ENCODE peak calls at places on chromosomes 1 and 21, in six cellular contexts. X, Y, V, K, P and F are unnamed samples.

GRCh38 chr1:179706339-179706941 is 36.7 kb upstream of the FAM163A start:
- DNase-seq in P (no peak), Y (peak; percentile 30), V (peak; percentile 80), K (peak; percentile 46), X (peak; percentile 68), F (peak; percentile 75)

GRCh38 chr1:151919246-151919645 is 9.9 kb upstream of the THEM4 start:
- DNase-seq in V (no peak), Y (no peak), K (no peak), X (no peak), P (no peak), F (no peak)

GRCh38 chr21:36691539-36692124 is 7.3 kb upstream of the SIM2 start:
- DNase-seq in K (no peak), V (no peak), X (no peak), P (no peak), Y (no peak), F (no peak)

GRCh38 chr1:74729741-74730478 is 2.9 kb downstream of the CRYZ start:
- DNase-seq in X (no peak), V (peak; percentile 47), Y (peak; percentile 44), P (no peak), K (peak; percentile 80), F (no peak)

GRCh38 chr1:55421317-55421716 is 206.2 kb upstream of the USP24 start:
- DNase-seq in K (peak; percentile 66), Y (no peak), X (peak; percentile 14), P (no peak), V (no peak), F (no peak)

GRCh38 chr1:194698908-194699318 is 1512.5 kb upstream of the B3GALT2 start:
- DNase-seq in Y (no peak), X (no peak), K (no peak), V (peak; percentile 88), P (no peak), F (no peak)

GRCh38 chr1:231724876-231725647 is 98.5 kb downstream of the DISC1 start:
- DNase-seq in K (peak; percentile 57), P (no peak), V (peak; percentile 83), Y (peak; percentile 40), X (peak; percentile 58), F (peak; percentile 83)

GRCh38 chr1:211527888-211528287 is 35.9 kb upstream of the RD3 start:
- DNase-seq in P (no peak), K (no peak), V (no peak), Y (no peak), X (peak; percentile 79), F (no peak)

GRCh38 chr21:33939224-33939623 is 23.6 kb upstream of the ATP5PO start:
- DNase-seq in P (no peak), K (no peak), Y (no peak), V (no peak), X (no peak), F (no peak)

GRCh38 chr1:228988655-228989054 is 253.4 kb downstream of the RHOU start:
- DNase-seq in X (no peak), P (no peak), Y (no peak), V (no peak), K (peak; percentile 36), F (peak; percentile 78)

GRCh38 chr1:202227997-202228401 is 34.4 kb downstream of the LGR6 start:
- DNase-seq in Y (no peak), P (no peak), V (no peak), X (no peak), K (no peak), F (no peak)

GRCh38 chr1:44792736-44793502 is 4.9 kb upstream of the BEST4 start:
- DNase-seq in V (no peak), X (no peak), K (no peak), Y (no peak), P (no peak), F (no peak)

GRCh38 chr1:112083487-112083886 is 94.0 kb upstream of the KCND3 start:
- DNase-seq in Y (no peak), V (peak; percentile 18), K (no peak), X (peak; percentile 4), P (no peak), F (peak; percentile 21)

GRCh38 chr1:235865565-235866206 is 1.0 kb downstream of the LYST start:
- DNase-seq in Y (no peak), K (no peak), P (no peak), V (no peak), X (no peak), F (no peak)

GRCh38 chr1:75522389-75522788 is 88.5 kb downstream of the SLC44A5 start:
- DNase-seq in V (peak; percentile 12), Y (no peak), X (peak; percentile 93), K (no peak), P (no peak), F (no peak)

GRCh38 chr21:37000381-37000780 is 6.1 kb upstream of the RIPPLY3 start:
- DNase-seq in Y (no peak), X (no peak), K (no peak), V (no peak), P (no peak), F (peak; percentile 25)

GRCh38 chr1:158952416-158952815 is 21.1 kb downstream of the PYHIN1 start:
- DNase-seq in K (no peak), Y (no peak), X (no peak), V (no peak), P (no peak), F (peak; percentile 80)

GRCh38 chr1:199422206-199422605 is 605.3 kb upstream of the NR5A2 start:
- DNase-seq in X (peak; percentile 53), P (no peak), K (no peak), Y (no peak), V (no peak), F (peak; percentile 20)

GRCh38 chr1:65431111-65431705 is 10.7 kb downstream of the LEPR start:
- DNase-seq in Y (no peak), K (peak; percentile 43), X (peak; percentile 79), V (peak; percentile 65), P (no peak), F (peak; percentile 54)

GRCh38 chr1:5998906-5999301 is 6.7 kb upstream of the NPHP4 start:
- DNase-seq in P (no peak), K (no peak), X (no peak), V (no peak), Y (no peak), F (no peak)

GRCh38 chr1:243727503-243728191 is 122.4 kb downstream of the AKT3 start:
- DNase-seq in V (no peak), P (peak; percentile 66), K (no peak), Y (no peak), X (no peak), F (peak; percentile 87)

GRCh38 chr1:23611601-23612327 is 52.5 kb upstream of the ID3 start:
- DNase-seq in P (no peak), V (no peak), K (no peak), Y (no peak), X (no peak), F (no peak)
- TF ChIP-seq MAX in P (no peak), V (no peak), K (no peak), Y (no peak), X (no peak), F (no peak)

GRCh38 chr1:222777463-222777862 is 37.4 kb upstream of the DISP1 start:
- DNase-seq in K (no peak), V (no peak), X (no peak), P (no peak), Y (no peak), F (no peak)
- TF ChIP-seq MYC in K (no peak), V (no peak), X (no peak), P (no peak), Y (no peak), F (no peak)

DNA sequence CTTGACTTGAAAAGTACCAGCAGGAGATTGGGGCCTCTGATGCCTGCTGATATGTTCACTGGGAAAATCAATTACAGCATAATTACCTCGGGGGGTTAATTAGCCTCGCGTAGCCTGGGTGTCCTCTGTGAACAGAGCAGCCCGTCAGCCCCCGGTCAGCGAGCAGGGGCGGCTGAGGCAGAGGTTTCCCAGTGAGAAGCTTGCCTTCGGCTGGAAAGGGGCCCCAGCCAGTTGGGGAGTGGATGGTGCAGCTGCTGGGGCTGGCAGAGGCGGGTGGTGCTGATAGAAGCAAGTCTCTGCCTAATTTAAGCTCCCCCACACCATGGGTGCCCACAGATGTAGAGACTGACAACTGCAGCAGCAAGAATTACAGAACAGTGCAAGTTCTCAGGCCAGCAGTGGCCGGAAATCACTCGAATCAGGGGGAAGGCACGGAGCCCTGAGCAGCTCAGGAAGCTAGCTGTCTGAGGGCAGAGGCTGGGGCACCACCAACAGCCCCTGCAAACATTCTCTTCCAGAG is 166.4 kb upstream of the CD34 start:
- DNase-seq in K (no peak), V (no peak), X (no peak), P (no peak), Y (no peak), F (no peak)
- TF ChIP-seq MAX in K (no peak), V (no peak), X (no peak), P (no peak), Y (no peak), F (no peak)

GRCh38 chr1:8239306-8240023 is 78.4 kb upstream of the SLC45A1 start:
- DNase-seq in X (no peak), K (peak; percentile 94), V (no peak), Y (no peak), P (no peak), F (no peak)
- TF ChIP-seq MYC in X (no peak), K (peak; percentile 82), V (no peak), Y (no peak), P (no peak), F (no peak)

GRCh38 chr1:59917026-59917784 is 9.4 kb downstream of the CYP2J2 start:
- DNase-seq in V (no peak), K (no peak), X (no peak), Y (no peak), P (no peak), F (no peak)
- TF ChIP-seq MAX in V (no peak), K (no peak), X (no peak), Y (no peak), P (no peak), F (no peak)

GRCh38 chr1:222165625-222166024 is 382.3 kb downstream of the HHIPL2 start:
- DNase-seq in V (no peak), Y (no peak), P (no peak), K (no peak), X (no peak), F (no peak)
- TF ChIP-seq MYC in V (no peak), Y (no peak), P (no peak), K (no peak), X (no peak), F (no peak)

GRCh38 chr1:8396912-8397406 is 79.0 kb downstream of the SLC45A1 start:
- DNase-seq in Y (peak; percentile 36), V (peak; percentile 54), X (peak; percentile 71), K (peak; percentile 38), P (peak; percentile 49), F (no peak)
- TF ChIP-seq MAX in Y (no peak), V (no peak), X (peak; percentile 45), K (no peak), P (no peak), F (no peak)

GRCh38 chr1:204673217-204673608 is 12.3 kb downstream of the LRRN2 start:
- DNase-seq in V (no peak), X (no peak), K (no peak), P (no peak), Y (no peak), F (no peak)
- TF ChIP-seq MYC in V (no peak), X (no peak), K (no peak), P (no peak), Y (no peak), F (no peak)